ENCODE peak calls at places on chromosomes 3 and 15, in four cellular contexts. O is Calu3, L is iPS-NIHi11, D is lung microvascular endothelial cell. T is an unnamed sample.

GRCh38 chr3:4828279-4829030 is 150.8 kb upstream of the BHLHE40 start:
- DNase-seq in O (no peak), L (no peak), D (no peak), T (no peak)

GRCh38 chr3:67550541-67550940 is 103.9 kb downstream of the SUCLG2 start:
- DNase-seq in O (no peak), L (no peak), D (no peak), T (no peak)

GRCh38 chr3:159762981-159763465 is 225.6 kb upstream of the IL12A start:
- DNase-seq in O (peak; percentile 76), L (peak; percentile 58), D (peak; percentile 97), T (peak; percentile 92)

GRCh38 chr3:60584250-60584649 is 667.0 kb downstream of the FHIT start:
- DNase-seq in O (no peak), L (no peak), D (no peak), T (no peak)

GRCh38 chr15:25883860-25884259 is 20.7 kb upstream of the ATP10A start:
- DNase-seq in O (no peak), L (no peak), D (no peak), T (no peak)

GRCh38 chr3:127747751-127748521 is 74.4 kb downstream of the MGLL start:
- DNase-seq in O (peak; percentile 80), L (no peak), D (peak; percentile 42), T (peak; percentile 13)

GRCh38 chr3:58116161-58116955 is 94.4 kb downstream of the DNASE1L3 start:
- DNase-seq in O (peak; percentile 2), L (no peak), D (no peak), T (no peak)

GRCh38 chr15:84934942-84935729 is 46.5 kb upstream of the PDE8A start:
- DNase-seq in O (peak; percentile 57), L (peak; percentile 51), D (peak; percentile 40), T (peak; percentile 51)

GRCh38 chr3:52671676-52672075 is 14.0 kb downstream of the PBRM1 start:
- DNase-seq in O (no peak), L (no peak), D (no peak), T (peak; percentile 29)

GRCh38 chr15:77702211-77702957 is 69.7 kb upstream of the LINGO1 start:
- DNase-seq in O (peak; percentile 58), L (peak; percentile 97), D (peak; percentile 55), T (peak; percentile 89)

GRCh38 chr15:100022426-100022825 is 289.2 kb upstream of the LYSMD4 start:
- DNase-seq in O (no peak), L (no peak), D (no peak), T (no peak)

GRCh38 chr3:184491011-184491576 is 70.5 kb upstream of the EPHB3 start:
- DNase-seq in O (peak; percentile 72), L (no peak), D (no peak), T (no peak)

GRCh38 chr3:11624161-11624560 is 19.6 kb downstream of the VGLL4 start:
- DNase-seq in O (no peak), L (no peak), D (peak; percentile 50), T (no peak)

GRCh38 chr3:96813820-96814580 is 394 bp upstream of the EPHA6 start:
- DNase-seq in O (peak; percentile 64), L (peak; percentile 64), D (peak; percentile 58), T (peak; percentile 83)

GRCh38 chr15:41796457-41796856 is 22.2 kb downstream of the MAPKBP1 start:
- DNase-seq in O (no peak), L (no peak), D (peak; percentile 30), T (no peak)

GRCh38 chr3:71129611-71130515 is 453.7 kb downstream of the FOXP1 start:
- DNase-seq in O (no peak), L (no peak), D (peak; percentile 94), T (peak; percentile 41)

GRCh38 chr15:60612400-60613048 is 133.6 kb upstream of the ICE2 start:
- DNase-seq in O (no peak), L (no peak), D (no peak), T (peak; percentile 29)

GRCh38 chr15:42065008-42065407 is 29.4 kb downstream of the PLA2G4D start:
- DNase-seq in O (no peak), L (no peak), D (peak; percentile 92), T (peak; percentile 82)

GRCh38 chr15:28986108-28986507 is 100.3 kb downstream of the APBA2 start:
- DNase-seq in O (no peak), L (no peak), D (peak; percentile 14), T (no peak)

GRCh38 chr3:52890735-52891134 is 6.6 kb downstream of the STIMATE start:
- DNase-seq in O (no peak), L (no peak), D (no peak), T (no peak)

GRCh38 chr15:35329521-35329921 is 216.4 kb downstream of the DPH6 start:
- DNase-seq in O (no peak), L (no peak), D (peak; percentile 88), T (no peak)

GRCh38 chr15:80817901-80818300 is 38.7 kb downstream of the CEMIP start:
- DNase-seq in O (no peak), L (no peak), D (no peak), T (no peak)

GRCh38 chr15:78213425-78213750 is 21.0 kb downstream of the ACSBG1 start:
- DNase-seq in O (no peak), L (no peak), D (no peak), T (no peak)

T was measured in mesendoderm.